ENCODE peak calls at places on chromosome 15, in eight cellular contexts. One of them, this sample, is unnamed.

GRCh38 chr15:65083262-65083701 is 6.7 kb downstream of the KBTBD13 start:
- DNase-seq in A549: no peak
- DNase-seq in NCI-H1105: no peak
- DNase-seq in activated CD8-positive, alpha-beta memory T cell treated with anti-CD3 and anti-CD28 coated beads for 1 hour: no peak
- DNase-seq in mesenteric fat pad: no peak
- DNase-seq in heart left ventricle: no peak
- DNase-seq in HTR-8/SVneo: no peak
- DNase-seq in naive thymus-derived CD8-positive, alpha-beta T cell: no peak
- DNase-seq in this sample: no peak

GRCh38 chr15:26771917-26772587 is 814 bp downstream of the GABRB3 start:
- DNase-seq in NCI-H1105: peak; percentile 35
- DNase-seq in heart left ventricle: no peak
- DNase-seq in HTR-8/SVneo: no peak
- DNase-seq in mesenteric fat pad: no peak
- DNase-seq in A549: peak; percentile 52
- DNase-seq in activated CD8-positive, alpha-beta memory T cell treated with anti-CD3 and anti-CD28 coated beads for 1 hour: no peak
- DNase-seq in naive thymus-derived CD8-positive, alpha-beta T cell: no peak
- DNase-seq in this sample: no peak

GRCh38 chr15:63891079-63891762 is 57.5 kb upstream of the HERC1 start:
- DNase-seq in A549: peak; percentile 87
- DNase-seq in NCI-H1105: peak; percentile 26
- DNase-seq in HTR-8/SVneo: peak; percentile 76
- DNase-seq in mesenteric fat pad: peak; percentile 92
- DNase-seq in naive thymus-derived CD8-positive, alpha-beta T cell: peak; percentile 69
- DNase-seq in activated CD8-positive, alpha-beta memory T cell treated with anti-CD3 and anti-CD28 coated beads for 1 hour: peak; percentile 19
- DNase-seq in heart left ventricle: peak; percentile 73
- DNase-seq in this sample: peak; percentile 82

GRCh38 chr15:85491663-85492062 is 111.3 kb downstream of the AKAP13 start:
- DNase-seq in activated CD8-positive, alpha-beta memory T cell treated with anti-CD3 and anti-CD28 coated beads for 1 hour: no peak
- DNase-seq in naive thymus-derived CD8-positive, alpha-beta T cell: no peak
- DNase-seq in HTR-8/SVneo: no peak
- DNase-seq in heart left ventricle: no peak
- DNase-seq in mesenteric fat pad: no peak
- DNase-seq in A549: no peak
- DNase-seq in NCI-H1105: no peak
- DNase-seq in this sample: no peak

GRCh38 chr15:39205081-39205480 is 375.8 kb upstream of the THBS1 start:
- DNase-seq in HTR-8/SVneo: no peak
- DNase-seq in activated CD8-positive, alpha-beta memory T cell treated with anti-CD3 and anti-CD28 coated beads for 1 hour: no peak
- DNase-seq in A549: no peak
- DNase-seq in heart left ventricle: no peak
- DNase-seq in mesenteric fat pad: no peak
- DNase-seq in naive thymus-derived CD8-positive, alpha-beta T cell: no peak
- DNase-seq in NCI-H1105: no peak
- DNase-seq in this sample: no peak

GRCh38 chr15:72176155-72176554 is 21.4 kb downstream of the GRAMD2A start:
- DNase-seq in A549: no peak
- DNase-seq in NCI-H1105: no peak
- DNase-seq in HTR-8/SVneo: no peak
- DNase-seq in mesenteric fat pad: peak; percentile 76
- DNase-seq in activated CD8-positive, alpha-beta memory T cell treated with anti-CD3 and anti-CD28 coated beads for 1 hour: no peak
- DNase-seq in heart left ventricle: no peak
- DNase-seq in naive thymus-derived CD8-positive, alpha-beta T cell: no peak
- DNase-seq in this sample: no peak

GRCh38 chr15:75775296-75776074 is 62.8 kb upstream of the CSPG4 start:
- DNase-seq in NCI-H1105: no peak
- DNase-seq in activated CD8-positive, alpha-beta memory T cell treated with anti-CD3 and anti-CD28 coated beads for 1 hour: no peak
- DNase-seq in heart left ventricle: no peak
- DNase-seq in HTR-8/SVneo: no peak
- DNase-seq in mesenteric fat pad: peak; percentile 65
- DNase-seq in naive thymus-derived CD8-positive, alpha-beta T cell: no peak
- DNase-seq in A549: peak; percentile 42
- DNase-seq in this sample: no peak

GRCh38 chr15:49606594-49606993 is 14.0 kb downstream of the FAM227B start:
- DNase-seq in activated CD8-positive, alpha-beta memory T cell treated with anti-CD3 and anti-CD28 coated beads for 1 hour: no peak
- DNase-seq in naive thymus-derived CD8-positive, alpha-beta T cell: no peak
- DNase-seq in NCI-H1105: no peak
- DNase-seq in A549: no peak
- DNase-seq in heart left ventricle: no peak
- DNase-seq in HTR-8/SVneo: no peak
- DNase-seq in mesenteric fat pad: no peak
- DNase-seq in this sample: no peak

GRCh38 chr15:95405447-95405846 is 925.1 kb upstream of the NR2F2 start:
- DNase-seq in heart left ventricle: no peak
- DNase-seq in A549: no peak
- DNase-seq in mesenteric fat pad: no peak
- DNase-seq in naive thymus-derived CD8-positive, alpha-beta T cell: no peak
- DNase-seq in activated CD8-positive, alpha-beta memory T cell treated with anti-CD3 and anti-CD28 coated beads for 1 hour: no peak
- DNase-seq in NCI-H1105: no peak
- DNase-seq in HTR-8/SVneo: no peak
- DNase-seq in this sample: no peak

GRCh38 chr15:71397377-71397776 is 282.1 kb downstream of the THSD4 start:
- DNase-seq in naive thymus-derived CD8-positive, alpha-beta T cell: no peak
- DNase-seq in HTR-8/SVneo: no peak
- DNase-seq in NCI-H1105: no peak
- DNase-seq in mesenteric fat pad: no peak
- DNase-seq in heart left ventricle: no peak
- DNase-seq in A549: peak; percentile 43
- DNase-seq in activated CD8-positive, alpha-beta memory T cell treated with anti-CD3 and anti-CD28 coated beads for 1 hour: no peak
- DNase-seq in this sample: no peak

GRCh38 chr15:63065262-63066234 is 23.0 kb downstream of the TPM1 start:
- DNase-seq in activated CD8-positive, alpha-beta memory T cell treated with anti-CD3 and anti-CD28 coated beads for 1 hour: no peak
- DNase-seq in A549: peak; percentile 63
- DNase-seq in naive thymus-derived CD8-positive, alpha-beta T cell: no peak
- DNase-seq in HTR-8/SVneo: no peak
- DNase-seq in mesenteric fat pad: no peak
- DNase-seq in heart left ventricle: no peak
- DNase-seq in NCI-H1105: no peak
- DNase-seq in this sample: no peak

GRCh38 chr15:92882697-92883642 is 17.2 kb upstream of the CHD2 start:
- DNase-seq in mesenteric fat pad: no peak
- DNase-seq in naive thymus-derived CD8-positive, alpha-beta T cell: no peak
- DNase-seq in heart left ventricle: peak; percentile 34
- DNase-seq in A549: no peak
- DNase-seq in HTR-8/SVneo: no peak
- DNase-seq in NCI-H1105: no peak
- DNase-seq in activated CD8-positive, alpha-beta memory T cell treated with anti-CD3 and anti-CD28 coated beads for 1 hour: no peak
- DNase-seq in this sample: no peak

This sample was measured in mucosa of gallbladder.